ENCODE peak calls at places on chromosomes 6 and 20, in four cellular contexts. U is OCI-LY7, E is GM23338, N is neural progenitor cell. O is an unnamed sample.

GRCh38 chr6:33620584-33621395 is at the start of gene ITPR3:
- DNase-seq in U (peak; percentile 93), E (peak; percentile 66), N (peak; percentile 57), O (peak; percentile 80)

GRCh38 chr20:2748551-2749342 is 51.7 kb downstream of the CPXM1 start:
- DNase-seq in E (peak; percentile 84), U (no peak), N (no peak), O (no peak)

GRCh38 chr20:52083627-52084232 is 107.8 kb downstream of the ZFP64 start:
- DNase-seq in E (peak; percentile 91), N (peak; percentile 82), U (peak; percentile 64), O (peak; percentile 92)

GRCh38 chr20:46118481-46119020 is 437 bp downstream of the CD40 start:
- DNase-seq in E (peak; percentile 81), U (peak; percentile 72), N (peak; percentile 75), O (no peak)

GRCh38 chr6:91509711-91510110 is 922.8 kb upstream of the MAP3K7 start:
- DNase-seq in E (no peak), N (no peak), U (no peak), O (peak; percentile 72)

GRCh38 chr20:4151991-4152695 is 136.8 kb upstream of the RNF24 start:
- DNase-seq in U (no peak), E (no peak), N (no peak), O (peak; percentile 71)

GRCh38 chr20:37362231-37362792 is 16.4 kb downstream of the SRC start:
- DNase-seq in N (no peak), U (no peak), E (no peak), O (no peak)

GRCh38 chr6:26330835-26331808 is 33.9 kb upstream of the BTN3A2 start:
- DNase-seq in U (peak; percentile 81), E (peak; percentile 73), N (no peak), O (peak; percentile 88)

GRCh38 chr6:137494967-137495595 is 887 bp upstream of the OLIG3 start:
- DNase-seq in E (peak; percentile 53), N (peak; percentile 72), U (no peak), O (no peak)

GRCh38 chr6:31402324-31403282 is 792 bp upstream of the MICA start:
- DNase-seq in U (peak; percentile 54), N (no peak), E (peak; percentile 66), O (peak; percentile 35)

GRCh38 chr20:50624351-50625016 is 66.9 kb downstream of the RIPOR3 start:
- DNase-seq in E (no peak), N (no peak), U (peak; percentile 53), O (peak; percentile 71)

GRCh38 chr20:49914310-49915117 is 815 bp downstream of the SPATA2 start:
- DNase-seq in U (peak; percentile 36), N (peak; percentile 65), E (peak; percentile 49), O (peak; percentile 39)

DNA sequence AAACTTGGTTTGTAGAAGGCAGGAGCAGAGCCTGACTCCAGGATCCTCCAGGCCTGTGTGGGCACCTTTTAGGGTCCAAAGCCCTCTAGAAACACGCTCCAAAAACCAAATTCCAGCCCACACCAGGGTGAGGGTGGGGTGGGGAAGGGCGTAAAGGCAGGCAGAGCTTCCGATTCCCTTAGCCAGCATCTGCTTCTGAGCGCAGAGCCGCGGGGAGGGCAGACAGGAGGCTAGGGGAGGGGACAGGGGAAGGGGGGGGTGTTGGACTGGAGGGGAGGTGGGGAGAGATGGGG is 21.7 kb upstream of the FRMD1 start:
- DNase-seq in N (no peak), E (no peak), U (no peak), O (no peak)
- TF ChIP-seq EZH2phosphoT487 in N (no peak), E (no peak), U (no peak), O (no peak)

DNA sequence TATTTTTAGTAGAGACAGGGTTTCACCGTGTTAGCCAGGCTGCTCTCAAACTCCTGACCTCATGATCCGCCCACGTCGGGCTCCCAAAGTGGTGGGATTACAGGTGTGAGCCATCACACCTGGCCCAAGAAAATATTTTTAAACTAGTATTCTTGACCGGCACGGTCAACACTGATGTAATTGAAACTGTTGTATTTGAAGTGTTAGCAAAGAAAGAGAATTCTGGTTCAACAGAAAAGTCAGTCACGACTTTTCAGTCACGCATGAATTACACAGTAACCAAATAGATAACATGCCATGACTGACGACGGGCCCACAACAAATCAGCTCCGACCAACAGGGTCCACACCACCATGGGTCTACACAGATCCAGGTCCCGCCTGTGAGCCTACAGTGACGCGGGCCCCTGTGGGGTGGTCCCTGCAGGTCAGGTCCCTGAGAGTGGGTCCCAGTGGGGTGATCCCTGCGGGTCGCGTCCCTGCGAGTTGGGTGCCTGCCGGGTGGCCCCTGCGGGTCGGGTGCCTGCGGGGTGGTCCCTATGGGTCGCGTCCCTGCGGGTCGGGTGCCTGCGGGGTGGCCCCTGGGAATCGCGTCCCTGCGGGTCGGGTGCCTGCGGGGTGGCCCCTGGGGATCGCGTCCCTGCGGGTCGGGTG is 1.0 kb downstream of the GMEB2 start:
- DNase-seq in N (peak; percentile 34), E (peak; percentile 36), U (peak; percentile 33), O (peak; percentile 12)
- H2AFZ ChIP-seq in N (no peak overlapping the region), E (no peak overlapping the region), U (peak overlapping the region; percentile 62), O (peak overlapping the region; percentile 72)

GRCh38 chr6:17968876-17969275 is 18.6 kb downstream of the KIF13A start:
- DNase-seq in E (no peak), U (no peak), N (no peak), O (no peak)
- TF ChIP-seq CTCF in E (no peak), U (no peak), N (no peak), O (no peak)

DNA sequence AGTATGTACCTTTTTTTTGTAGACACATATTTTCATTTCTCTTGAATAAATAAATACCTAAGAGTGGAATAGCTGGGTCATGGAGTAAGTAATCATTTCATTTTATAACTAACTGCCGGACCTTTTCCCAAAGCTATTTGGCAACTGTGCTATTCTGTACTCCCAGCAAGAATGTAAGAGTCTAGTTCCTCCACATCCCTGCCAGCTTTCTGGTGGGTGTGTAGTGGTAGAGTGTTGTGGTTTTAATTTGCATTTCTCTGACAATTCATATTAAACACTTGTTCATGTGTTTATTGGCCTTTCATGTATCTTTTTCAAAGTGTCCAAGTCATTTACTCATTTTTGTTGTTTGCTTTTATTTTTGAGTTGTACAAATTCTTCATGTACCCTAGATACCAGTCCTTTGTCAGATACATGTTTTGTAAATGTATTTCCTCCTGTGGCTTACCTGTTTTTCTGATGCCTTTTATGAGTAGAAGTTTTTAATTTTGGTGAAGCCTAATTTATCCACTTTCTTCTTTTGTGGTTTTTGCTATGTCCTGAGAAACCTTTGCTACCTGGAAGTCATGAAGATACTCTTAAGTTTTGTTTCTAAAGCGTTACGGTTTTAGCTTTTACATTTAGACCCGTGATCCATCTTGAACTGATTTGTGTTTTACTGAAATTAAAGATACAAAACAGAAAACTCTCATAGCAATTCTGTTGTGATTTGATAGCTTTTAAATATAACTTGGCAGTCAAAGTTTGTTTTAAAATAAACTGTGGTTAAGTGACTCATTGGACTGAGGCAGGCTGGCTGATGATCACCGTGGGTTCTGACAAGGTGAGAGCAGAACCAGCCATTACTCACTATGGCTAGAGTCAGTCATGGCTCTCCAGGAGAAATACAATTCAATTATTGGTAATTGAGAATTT is 7.9 kb downstream of the MYLIP start:
- DNase-seq in E (no peak), U (no peak), N (no peak), O (peak; percentile 87)
- TF ChIP-seq EZH2phosphoT487 in E (no peak), U (no peak), N (no peak), O (no peak)

DNA sequence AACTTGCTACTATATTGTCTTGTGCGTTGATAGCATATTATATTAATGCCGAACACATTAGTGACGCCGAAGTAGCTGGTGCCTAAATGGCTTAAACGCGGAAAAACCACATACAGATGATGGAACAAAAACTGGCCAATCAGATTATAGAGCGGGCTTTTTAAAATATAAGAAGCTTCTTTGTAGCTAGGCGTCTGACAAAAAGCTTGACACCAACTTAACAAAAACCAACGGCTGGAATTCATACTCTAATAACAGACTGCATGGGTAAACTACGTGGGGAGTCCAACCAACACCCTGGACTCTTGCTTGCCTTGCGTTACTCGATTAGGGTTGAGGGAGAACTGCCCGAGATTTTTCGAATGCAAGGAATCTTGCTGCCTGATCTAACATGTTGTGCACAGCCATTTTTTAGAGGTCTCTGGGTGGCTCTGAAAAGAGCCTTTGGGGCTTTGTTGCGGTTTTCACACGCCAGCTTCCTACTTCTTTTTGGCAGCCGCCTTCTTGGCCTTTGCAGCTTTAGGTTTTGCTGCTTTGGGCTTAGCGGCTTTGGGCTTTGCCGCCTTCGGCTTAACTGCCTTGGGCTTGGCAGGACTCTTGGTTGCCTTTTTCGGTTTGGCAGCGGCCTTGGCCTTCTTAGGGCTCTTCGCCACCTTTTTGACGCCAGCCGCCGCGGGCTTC is 45.7 kb downstream of the OR2B2 start:
- DNase-seq in E (peak; percentile 71), N (peak; percentile 60), U (peak; percentile 93), O (no peak)
- H2AFZ ChIP-seq in E (no peak overlapping the region), N (no peak overlapping the region), U (no peak overlapping the region), O (peak overlapping the region; percentile 89)

DNA sequence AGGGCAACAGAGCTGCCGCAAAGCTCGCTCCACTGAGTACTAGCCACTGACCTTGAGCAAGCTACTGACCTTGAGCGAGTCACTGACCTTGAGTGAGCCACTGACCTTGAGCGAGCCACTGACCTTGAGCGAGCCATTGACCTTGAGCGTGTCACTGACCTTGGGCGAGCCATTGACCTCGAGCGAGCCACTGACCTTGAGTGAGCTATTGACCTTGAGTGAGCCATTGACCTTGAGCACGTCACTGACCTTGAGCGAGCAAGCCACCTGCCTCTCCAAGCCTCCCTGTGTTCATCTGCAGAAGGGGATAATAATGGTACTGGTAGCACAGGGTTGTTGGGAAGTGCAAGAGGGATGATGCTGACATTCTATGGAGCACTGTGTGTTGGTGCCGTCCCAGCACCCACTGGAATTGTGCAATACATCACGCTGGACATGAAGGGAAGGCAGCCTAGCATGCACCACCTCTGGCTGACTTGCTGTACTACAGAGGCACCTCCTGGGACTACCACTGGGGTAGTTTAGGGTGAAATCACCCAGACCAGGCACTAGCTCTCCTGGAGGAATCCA is 60.2 kb downstream of the CTCFL start:
- DNase-seq in E (peak; percentile 52), U (peak; percentile 60), N (no peak), O (peak; percentile 59)
- TF ChIP-seq CTCF in E (no peak), U (peak; percentile 69), N (peak; percentile 26), O (peak; percentile 60)

DNA sequence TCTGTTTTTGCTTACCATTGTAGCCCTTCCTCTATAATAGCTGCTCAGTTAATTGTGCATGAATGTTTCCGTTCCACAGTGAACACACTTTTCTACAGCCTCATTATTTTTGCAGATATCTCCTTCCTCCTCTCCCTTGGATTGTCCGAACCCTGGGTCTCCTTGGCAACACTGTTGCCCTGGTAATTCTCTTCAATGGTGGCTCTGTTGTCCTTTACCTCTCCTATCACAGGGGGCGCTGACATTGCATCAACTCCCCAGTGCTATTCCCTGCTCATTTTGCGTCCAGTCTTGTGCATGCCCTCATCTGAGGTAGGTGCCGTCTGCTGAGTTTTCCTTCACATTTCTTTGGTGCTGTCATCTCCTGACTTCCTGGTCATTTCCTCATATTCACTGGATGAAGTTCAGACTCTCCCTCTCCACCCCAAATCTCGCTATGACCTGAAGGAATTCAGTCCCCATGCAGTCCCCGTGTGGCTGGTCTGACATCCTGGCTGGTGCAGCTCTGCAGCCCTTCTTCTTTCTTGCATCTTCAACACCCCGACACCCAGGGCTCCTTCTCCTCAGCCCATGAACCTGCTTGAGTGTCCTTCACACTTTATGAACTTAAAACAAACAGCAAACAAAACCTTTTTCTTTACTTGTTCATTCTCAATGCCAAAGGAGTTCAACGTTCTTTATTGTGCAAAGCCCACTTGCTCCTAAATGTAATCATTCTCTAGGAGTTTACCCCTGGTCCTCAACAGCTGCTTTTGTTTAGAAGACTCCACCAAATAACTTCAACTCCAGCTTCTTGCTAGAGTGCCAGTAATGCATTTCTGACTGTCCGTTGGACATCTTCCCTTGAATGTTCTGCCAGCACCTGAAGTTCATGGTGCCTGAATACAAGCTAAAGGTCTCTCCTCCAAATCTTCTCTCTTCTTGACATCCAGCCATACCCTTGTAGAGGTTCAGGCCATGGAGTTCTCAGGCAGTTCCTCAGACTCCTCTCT is 21.3 kb downstream of the PHACTR2 start:
- DNase-seq in N (peak; percentile 16), U (no peak), E (peak; percentile 88), O (no peak)
- TF ChIP-seq EZH2phosphoT487 in N (no peak), U (no peak), E (no peak), O (no peak)

O was measured in PC-3.